ENCODE peak calls at places on chromosomes 13 and 19, in ten cellular contexts. O is adrenal gland; K is tibial artery; Q is CD8-positive, alpha-beta memory T cell; A is brain microvascular endothelial cell; V is pancreas; J is upper lobe of left lung; M is mesenchymal stem cell; W is thyroid gland; G is transverse colon. I is an unnamed sample.
A peak's percentile ranks its signal among the peaks of the same experiment; 100 is the strongest.

GRCh38 chr19:49155005-49155826 is at the start of gene HRC:
- DNase-seq in M (no peak), Q (no peak), A (no peak), V (no peak), G (no peak), J (no peak), W (no peak), K (peak; percentile 41), O (no peak), I (no peak)

GRCh38 chr19:7421941-7422744 is 66.7 kb downstream of the PEX11G start:
- DNase-seq in M (peak; percentile 43), W (no peak), O (no peak), Q (no peak), V (no peak), G (no peak), A (no peak), J (no peak), K (no peak), I (no peak)

GRCh38 chr19:3479819-3480215 is 508 bp downstream of the SMIM24 start:
- DNase-seq in O (no peak), V (no peak), W (no peak), K (no peak), M (peak; percentile 37), Q (peak; percentile 46), G (no peak), J (no peak), A (no peak), I (no peak)

GRCh38 chr13:63351533-63351932 is 1935.9 kb upstream of the PCDH20 start:
- DNase-seq in K (no peak), J (no peak), Q (no peak), G (no peak), A (no peak), O (no peak), M (peak; percentile 1), V (no peak), W (no peak), I (no peak)

GRCh38 chr19:44710483-44710882 is 11.5 kb downstream of the CEACAM16 start:
- DNase-seq in G (no peak), J (no peak), V (no peak), M (no peak), W (no peak), K (no peak), Q (no peak), O (no peak), A (no peak), I (no peak)

GRCh38 chr13:113917523-113918371 is 53.9 kb upstream of the GAS6 start:
- DNase-seq in M (no peak), G (no peak), Q (no peak), W (no peak), K (peak; percentile 17), O (no peak), A (no peak), J (peak; percentile 19), V (peak; percentile 37), I (no peak)

GRCh38 chr19:38251564-38252051 is 4.6 kb downstream of the PPP1R14A start:
- DNase-seq in K (peak; percentile 73), O (peak; percentile 53), A (peak; percentile 20), G (no peak), W (no peak), V (no peak), Q (no peak), M (peak; percentile 56), J (no peak), I (no peak)

GRCh38 chr19:29679598-29680210 is 14.4 kb downstream of the PLEKHF1 start:
- DNase-seq in A (no peak), G (no peak), O (no peak), J (no peak), K (no peak), W (no peak), V (no peak), M (no peak), Q (no peak), I (no peak)

GRCh38 chr13:48976677-48977625 is 1.2 kb downstream of the FNDC3A start:
- DNase-seq in J (no peak), G (peak; percentile 85), V (no peak), O (no peak), K (no peak), Q (no peak), W (no peak), A (no peak), M (peak; percentile 40), I (no peak)

GRCh38 chr19:46495789-46496099 is at the start of gene PNMA8B:
- DNase-seq in K (no peak), W (peak; percentile 83), O (peak; percentile 95), G (no peak), M (peak; percentile 67), A (peak; percentile 34), J (no peak), Q (peak; percentile 59), V (peak; percentile 82), I (no peak)

GRCh38 chr19:12202250-12202649 is 39.4 kb downstream of the ZNF136 start:
- DNase-seq in G (peak; percentile 64), V (peak; percentile 60), Q (peak; percentile 24), O (peak; percentile 13), M (no peak), A (no peak), W (peak; percentile 50), K (no peak), J (peak; percentile 50), I (no peak)

GRCh38 chr13:95075506-95075905 is 225.7 kb downstream of the ABCC4 start:
- DNase-seq in O (no peak), K (no peak), M (no peak), V (no peak), W (no peak), G (no peak), J (no peak), A (no peak), Q (no peak), I (no peak)

GRCh38 chr13:27259831-27260230 is 8.5 kb downstream of the RPL21 start:
- DNase-seq in K (no peak), J (no peak), W (no peak), V (no peak), Q (no peak), M (no peak), G (no peak), A (no peak), O (no peak), I (no peak)

DNA sequence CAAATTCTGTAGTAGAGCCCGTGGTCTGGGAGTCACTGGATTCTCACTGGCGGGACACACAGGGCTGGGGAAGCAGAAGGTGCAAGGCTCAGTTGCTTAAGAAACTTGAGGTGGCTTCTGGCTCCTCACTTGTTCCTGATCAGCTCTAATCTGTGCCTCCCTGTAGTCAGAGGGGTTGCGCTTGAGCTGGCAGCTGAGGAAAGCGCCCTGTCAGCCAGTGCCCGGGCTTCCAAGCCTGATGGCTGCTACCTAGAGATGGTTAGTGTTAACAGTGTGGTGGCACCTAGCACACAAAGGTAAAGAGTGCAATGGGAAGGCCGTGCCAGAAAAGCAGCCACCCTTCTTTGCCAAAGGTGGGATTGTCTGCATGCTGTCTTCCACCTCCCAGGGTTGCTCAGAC is 8.8 kb downstream of the HNRNPM start:
- DNase-seq in V (no peak), G (no peak), K (no peak), W (no peak), M (no peak), J (no peak), O (no peak), Q (no peak), A (no peak), I (no peak)
- H3K36me3 ChIP-seq in V (no peaks in the 10 kb centered on the region), G (peaks cover 22% of the 10 kb centered on the region), K (peaks cover 21% of the 10 kb centered on the region), W (peaks cover 5% of the 10 kb centered on the region), M (peaks cover 15% of the 10 kb centered on the region), J (peaks cover 40% of the 10 kb centered on the region), O (no peaks in the 10 kb centered on the region), Q (peaks cover 33% of the 10 kb centered on the region), A (peaks cover 11% of the 10 kb centered on the region), I (peaks cover 6% of the 10 kb centered on the region)

DNA sequence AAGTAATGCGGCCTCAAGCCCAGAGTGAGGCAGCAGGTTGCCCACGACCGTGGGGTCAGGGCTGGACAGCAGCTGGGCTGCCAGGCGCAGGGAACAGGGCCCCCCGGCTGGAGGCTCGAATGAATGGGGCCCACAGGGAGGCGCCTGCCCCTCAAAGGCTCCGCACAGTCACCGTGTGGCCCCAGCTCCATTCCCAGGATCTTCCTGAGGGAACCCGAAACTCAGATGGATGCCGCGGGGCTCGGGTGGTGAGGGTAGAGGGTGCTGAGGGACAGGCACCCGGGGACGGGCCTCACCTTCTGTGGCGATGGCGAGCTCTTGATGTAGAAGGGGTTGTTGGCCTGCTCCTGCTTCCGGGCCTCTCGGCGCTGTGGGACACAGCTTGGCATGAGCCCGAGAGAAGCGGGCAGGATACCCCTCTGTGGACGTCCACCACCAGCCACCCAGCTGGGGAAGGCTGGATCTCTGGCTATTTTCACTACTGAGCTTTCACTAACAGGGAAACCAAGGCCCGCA is 19.3 kb downstream of the IZUMO4 start:
- DNase-seq in V (no peak), O (no peak), M (no peak), W (no peak), Q (no peak), K (no peak), A (no peak), G (no peak), J (no peak), I (no peak)
- H3K36me3 ChIP-seq in V (peaks cover 12% of the 10 kb centered on the region), O (no peaks in the 10 kb centered on the region), M (peaks cover 96% of the 10 kb centered on the region), W (peaks cover 100% of the 10 kb centered on the region), Q (peaks cover 52% of the 10 kb centered on the region), K (peaks cover 100% of the 10 kb centered on the region), A (peaks cover 91% of the 10 kb centered on the region), G (peaks cover 82% of the 10 kb centered on the region), J (peaks cover 100% of the 10 kb centered on the region), I (peaks cover 79% of the 10 kb centered on the region)

GRCh38 chr13:98405107-98405571 is 171.8 kb downstream of the STK24 start:
- DNase-seq in M (no peak), V (no peak), A (no peak), O (no peak), G (no peak), Q (no peak), K (no peak), J (no peak), W (no peak), I (no peak)
- H3K36me3 ChIP-seq in M (peaks cover 38% of the 10 kb centered on the region), V (no peaks in the 10 kb centered on the region), A (peaks cover 11% of the 10 kb centered on the region), O (no peaks in the 10 kb centered on the region), G (no peaks in the 10 kb centered on the region), Q (no peaks in the 10 kb centered on the region), K (peaks cover 34% of the 10 kb centered on the region), J (peaks cover 14% of the 10 kb centered on the region), W (no peaks in the 10 kb centered on the region), I (peaks cover 10% of the 10 kb centered on the region)

GRCh38 chr19:4710281-4710600 is 13.4 kb downstream of the DPP9 start:
- DNase-seq in M (no peak), A (no peak), W (no peak), Q (no peak), K (no peak), V (no peak), G (no peak), O (no peak), J (no peak), I (no peak)

GRCh38 chr19:4707322-4707721 is 16.3 kb downstream of the DPP9 start:
- DNase-seq in A (no peak), Q (no peak), G (no peak), W (no peak), J (no peak), M (no peak), O (peak; percentile 48), K (no peak), V (no peak), I (no peak)

GRCh38 chr19:4705413-4706131 is 18.1 kb downstream of the DPP9 start:
- DNase-seq in K (no peak), V (no peak), M (no peak), A (no peak), O (no peak), Q (no peak), G (no peak), J (no peak), W (no peak), I (no peak)

GRCh38 chr19:4709440-4710280 is 14.0 kb downstream of the DPP9 start:
- DNase-seq in O (peak; percentile 77), A (no peak), G (no peak), K (no peak), W (no peak), Q (no peak), M (no peak), J (no peak), V (no peak), I (no peak)

GRCh38 chr19:4707956-4708650 is 15.5 kb downstream of the DPP9 start:
- DNase-seq in A (peak; percentile 27), K (no peak), M (no peak), G (peak; percentile 36), V (no peak), O (peak; percentile 38), J (no peak), W (no peak), Q (no peak), I (no peak)
- H3K36me3 ChIP-seq in A (peaks cover 65% of the 10 kb centered on the region), K (peaks cover 72% of the 10 kb centered on the region), M (peaks cover 61% of the 10 kb centered on the region), G (peaks cover 28% of the 10 kb centered on the region), V (no peaks in the 10 kb centered on the region), O (no peaks in the 10 kb centered on the region), J (peaks cover 79% of the 10 kb centered on the region), W (peaks cover 35% of the 10 kb centered on the region), Q (peaks cover 21% of the 10 kb centered on the region), I (peaks cover 28% of the 10 kb centered on the region)

I was measured in BJ.